ENCODE peak calls at places on chromosome X, in five cellular contexts. T is activated effector memory CD4-positive, alpha-beta T cell treated with anti-CD3 and anti-CD28 coated beads, Interleukin-2, amount 50 U/mL, for 16 hours; P is A549; R is naive B cell; B is ACHN. W is an unnamed sample.

GRCh38 chrX:132622130-132622529 is 133.3 kb upstream of the MBNL3 start:
- DNase-seq in T (peak; percentile 67), P (no peak), R (no peak), B (no peak), W (peak; percentile 51)

GRCh38 chrX:29172880-29173279 is 585.6 kb downstream of the IL1RAPL1 start:
- DNase-seq in T (no peak), P (no peak), R (no peak), B (no peak), W (no peak)

GRCh38 chrX:130120746-130121504 is 10.6 kb upstream of the ELF4 start:
- DNase-seq in T (peak; percentile 87), P (peak; percentile 84), R (peak; percentile 67), B (peak; percentile 48), W (peak; percentile 74)

GRCh38 chrX:7145454-7145853 is 2.1 kb upstream of the STS start:
- DNase-seq in T (no peak), P (no peak), R (no peak), B (no peak), W (peak; percentile 23)

GRCh38 chrX:103175944-103176753 is 38.8 kb upstream of the BEX4 start:
- DNase-seq in T (peak; percentile 81), P (peak; percentile 37), R (peak; percentile 7), B (peak; percentile 22), W (peak; percentile 29)

GRCh38 chrX:50691820-50692219 is 122.2 kb downstream of the SHROOM4 start:
- DNase-seq in T (no peak), P (peak; percentile 18), R (peak; percentile 20), B (peak; percentile 54), W (peak; percentile 35)

GRCh38 chrX:130637591-130637990 is 235.8 kb downstream of the RBMX2 start:
- DNase-seq in T (no peak), P (no peak), R (no peak), B (no peak), W (peak; percentile 1)

GRCh38 chrX:38654302-38654701 is 93.0 kb downstream of the TSPAN7 start:
- DNase-seq in T (no peak), P (peak; percentile 7), R (no peak), B (peak; percentile 25), W (peak; percentile 39)

GRCh38 chrX:153649915-153650782 is 3.1 kb downstream of the DUSP9 start:
- DNase-seq in T (peak; percentile 50), P (no peak), R (no peak), B (no peak), W (no peak)

GRCh38 chrX:134933248-134933647 is 57.5 kb upstream of the SMIM10 start:
- DNase-seq in T (no peak), P (no peak), R (no peak), B (peak; percentile 55), W (no peak)

GRCh38 chrX:40146471-40147398 is 49.0 kb upstream of the BCOR start:
- DNase-seq in T (peak; percentile 73), P (no peak), R (peak; percentile 58), B (peak; percentile 41), W (no peak)

GRCh38 chrX:130909469-130910136 is 6.6 kb upstream of the ENOX2 start:
- DNase-seq in T (no peak), P (no peak), R (no peak), B (no peak), W (no peak)

GRCh38 chrX:11890843-11891514 is 132.9 kb downstream of the MSL3 start:
- DNase-seq in T (no peak), P (no peak), R (no peak), B (no peak), W (no peak)

GRCh38 chrX:30657542-30658238 is 4.5 kb downstream of the GK start:
- DNase-seq in T (no peak), P (no peak), R (no peak), B (no peak), W (peak; percentile 83)

GRCh38 chrX:9758239-9758638 is 7.4 kb downstream of the GPR143 start:
- DNase-seq in T (no peak), P (no peak), R (no peak), B (no peak), W (no peak)

GRCh38 chrX:68440940-68441339 is 7.6 kb upstream of the OPHN1 start:
- DNase-seq in T (no peak), P (no peak), R (no peak), B (peak; percentile 50), W (peak; percentile 30)

GRCh38 chrX:23554304-23554703 is 113.0 kb upstream of the PRDX4 start:
- DNase-seq in T (no peak), P (peak; percentile 4), R (no peak), B (peak; percentile 20), W (peak; percentile 40)

GRCh38 chrX:119990995-119991787 is 47.6 kb upstream of the NKAP start:
- DNase-seq in T (no peak), P (no peak), R (no peak), B (no peak), W (no peak)

GRCh38 chrX:150255441-150256296 is 107.4 kb upstream of the MAMLD1 start:
- DNase-seq in T (no peak), P (no peak), R (no peak), B (no peak), W (no peak)

GRCh38 chrX:10972731-10973130 is 138.4 kb upstream of the HCCS start:
- DNase-seq in T (no peak), P (no peak), R (no peak), B (no peak), W (no peak)

GRCh38 chrX:29666361-29666760 is 549.0 kb upstream of the MAGEB2 start:
- DNase-seq in T (no peak), P (no peak), R (no peak), B (no peak), W (no peak)

GRCh38 chrX:74925210-74926088 is at the start of gene NEXMIF:
- DNase-seq in T (peak; percentile 69), P (peak; percentile 45), R (no peak), B (no peak), W (peak; percentile 1)

GRCh38 chrX:10233173-10233572 is 76.4 kb downstream of the CLCN4 start:
- DNase-seq in T (no peak), P (no peak), R (no peak), B (no peak), W (no peak)

GRCh38 chrX:154516655-154517100 is 646 bp upstream of the FAM3A start:
- DNase-seq in T (no peak), P (no peak), R (no peak), B (no peak), W (peak; percentile 6)

GRCh38 chrX:10725071-10725470 is 104.7 kb upstream of the MID1 start:
- DNase-seq in T (no peak), P (peak; percentile 26), R (no peak), B (no peak), W (no peak)

GRCh38 chrX:8139713-8140112 is 31.4 kb downstream of the VCX2 start:
- DNase-seq in T (no peak), P (no peak), R (no peak), B (no peak), W (peak; percentile 76)

GRCh38 chrX:77087529-77088169 is 359.5 kb upstream of the FGF16 start:
- DNase-seq in T (no peak), P (no peak), R (no peak), B (no peak), W (peak; percentile 26)

GRCh38 chrX:48761674-48762471 is at the start of gene GLOD5:
- DNase-seq in T (no peak), P (no peak), R (no peak), B (peak; percentile 31), W (peak; percentile 62)

GRCh38 chrX:70255452-70255851 is 4.6 kb downstream of the P2RY4 start:
- DNase-seq in T (no peak), P (no peak), R (no peak), B (no peak), W (no peak)

GRCh38 chrX:10085223-10085622 is 71.6 kb upstream of the CLCN4 start:
- DNase-seq in T (no peak), P (no peak), R (no peak), B (no peak), W (peak; percentile 30)

GRCh38 chrX:33138677-33139249 is 72.6 kb downstream of the DMD start:
- DNase-seq in T (no peak), P (no peak), R (no peak), B (peak; percentile 11), W (no peak)

GRCh38 chrX:64206556-64207162 is 1.2 kb upstream of the AMER1 start:
- DNase-seq in T (no peak), P (no peak), R (no peak), B (no peak), W (peak; percentile 4)

GRCh38 chrX:140944710-140945109 is 57.7 kb upstream of the SPANXB1 start:
- DNase-seq in T (no peak), P (no peak), R (no peak), B (no peak), W (no peak)

GRCh38 chrX:13123857-13124345 is 79.5 kb upstream of the FAM9C start:
- DNase-seq in T (no peak), P (no peak), R (no peak), B (no peak), W (no peak)

GRCh38 chrX:30702736-30703135 is 49.5 kb downstream of the GK start:
- DNase-seq in T (no peak), P (no peak), R (no peak), B (no peak), W (no peak)

GRCh38 chrX:116232833-116233232 is 62.3 kb downstream of the AGTR2 start:
- DNase-seq in T (no peak), P (no peak), R (no peak), B (no peak), W (peak; percentile 92)

GRCh38 chrX:101260435-101260834 is 30.7 kb downstream of the TAF7L start:
- DNase-seq in T (no peak), P (peak; percentile 8), R (no peak), B (no peak), W (peak; percentile 1)

W was measured in bronchial epithelial cell.